ENCODE peak calls at places on chromosomes 6 and 20, in five cellular contexts. V is IMR-90; F is transverse colon; I is CD8-positive, alpha-beta T cell; Y is breast epithelium. M is an unnamed sample. For H3K9me3, the result is how much of the 10 kb centered on the place peaks cover.

GRCh38 chr20:33653900-33654596 is 8.1 kb upstream of the C20orf144 start:
- DNase-seq in V (no peak), F (peak), I (no peak), Y (peak), M (no peak)

GRCh38 chr20:47502801-47503239 is 1.1 kb downstream of the NCOA3 start:
- DNase-seq in V (peak), F (no peak), I (peak), Y (no peak), M (no peak)

GRCh38 chr6:106066984-106067383 is 19.2 kb upstream of the PRDM1 start:
- DNase-seq in V (peak), F (no peak), I (no peak), Y (no peak), M (no peak)

GRCh38 chr20:35329435-35330139 is 37.4 kb upstream of the FAM83C start:
- DNase-seq in V (peak), F (peak), I (peak), Y (no peak), M (no peak)

GRCh38 chr20:3751664-3752385 is 15.7 kb downstream of the ADISSP start:
- DNase-seq in V (no peak), F (peak), I (peak), Y (no peak), M (peak)

GRCh38 chr20:49187330-49188100 is 619 bp downstream of the STAU1 start:
- DNase-seq in V (no peak), F (peak), I (no peak), Y (no peak), M (no peak)

GRCh38 chr20:52482049-52482448 is 290.5 kb upstream of the ZFP64 start:
- DNase-seq in V (no peak), F (no peak), I (no peak), Y (no peak), M (no peak)

GRCh38 chr6:90286884-90287488 is 9.7 kb downstream of the BACH2 start:
- DNase-seq in V (peak), F (peak), I (peak), Y (no peak), M (peak)

GRCh38 chr20:10185741-10186558 is 32.7 kb upstream of the SNAP25 start:
- DNase-seq in V (no peak), F (no peak), I (no peak), Y (peak), M (no peak)

GRCh38 chr6:95865857-95866256 is 149.9 kb upstream of the FUT9 start:
- DNase-seq in V (no peak), F (no peak), I (no peak), Y (no peak), M (no peak)

GRCh38 chr6:152124432-152125074 is 317.1 kb downstream of the ESR1 start:
- DNase-seq in V (peak), F (no peak), I (no peak), Y (no peak), M (no peak)

GRCh38 chr6:125745281-125746018 is 4.0 kb upstream of the HEY2 start:
- DNase-seq in V (no peak), F (no peak), I (no peak), Y (no peak), M (no peak)

GRCh38 chr20:50278684-50279531 is 88.3 kb downstream of the CEBPB start:
- DNase-seq in V (no peak), F (peak), I (no peak), Y (no peak), M (no peak)

GRCh38 chr6:13406051-13406477 is 77.7 kb upstream of the TBC1D7 start:
- DNase-seq in V (no peak), F (no peak), I (no peak), Y (no peak), M (no peak)

GRCh38 chr6:21115111-21115510 is 478.4 kb upstream of the SOX4 start:
- DNase-seq in V (peak), F (no peak), I (no peak), Y (no peak), M (no peak)

GRCh38 chr6:147841749-147842148 is 333.3 kb downstream of the SAMD5 start:
- DNase-seq in V (no peak), F (no peak), I (no peak), Y (no peak), M (no peak)

GRCh38 chr6:110799181-110799580 is 16.1 kb downstream of the CDK19 start:
- DNase-seq in V (no peak), F (no peak), I (no peak), Y (no peak), M (no peak)

GRCh38 chr6:34705241-34705640 is 8.7 kb upstream of the ILRUN start:
- DNase-seq in V (peak), F (no peak), I (no peak), Y (no peak), M (no peak)

GRCh38 chr20:59772931-59773913 is 160.2 kb downstream of the SYCP2 start:
- DNase-seq in V (no peak), F (peak), I (no peak), Y (no peak), M (no peak)
- H3K9me3 ChIP-seq in V (under half), F (under half), I (under half), Y (under half), M (under half)

GRCh38 chr6:160002882-160003281 is 34.0 kb downstream of the IGF2R start:
- DNase-seq in V (no peak), F (no peak), I (no peak), Y (no peak), M (no peak)
- H3K9me3 ChIP-seq in V (under half), F (under half), I (under half), Y (under half), M (under half)

GRCh38 chr6:86619428-86619827 is 317.9 kb upstream of the HTR1E start:
- DNase-seq in V (no peak), F (no peak), I (no peak), Y (no peak), M (no peak)
- H3K9me3 ChIP-seq in V (under half), F (under half), I (under half), Y (under half), M (under half)

DNA sequence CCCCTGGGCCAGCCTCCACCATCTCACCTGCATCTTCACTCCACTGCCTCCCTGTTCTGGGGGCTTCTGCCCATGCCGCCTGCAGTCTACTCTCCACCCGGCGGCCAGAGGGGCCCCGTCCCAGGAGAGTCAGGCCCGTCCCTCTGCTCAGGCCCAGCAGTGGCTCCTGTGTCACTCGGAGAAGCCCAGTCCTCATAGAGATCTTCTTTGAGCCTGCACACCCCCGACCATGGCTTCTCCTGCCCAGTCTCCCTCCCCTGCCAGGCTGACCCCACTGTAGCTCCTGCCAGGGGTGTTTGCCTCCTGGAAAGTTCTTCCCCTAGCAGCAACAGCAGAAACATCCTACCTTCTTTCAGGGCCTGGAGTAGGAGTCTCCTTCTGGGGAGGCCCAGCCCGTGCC is 22.2 kb upstream of the NOL4L start:
- DNase-seq in V (no peak), F (no peak), I (no peak), Y (no peak), M (no peak)
- H3K9me3 ChIP-seq in V (under half), F (under half), I (under half), Y (under half), M (under half)

DNA sequence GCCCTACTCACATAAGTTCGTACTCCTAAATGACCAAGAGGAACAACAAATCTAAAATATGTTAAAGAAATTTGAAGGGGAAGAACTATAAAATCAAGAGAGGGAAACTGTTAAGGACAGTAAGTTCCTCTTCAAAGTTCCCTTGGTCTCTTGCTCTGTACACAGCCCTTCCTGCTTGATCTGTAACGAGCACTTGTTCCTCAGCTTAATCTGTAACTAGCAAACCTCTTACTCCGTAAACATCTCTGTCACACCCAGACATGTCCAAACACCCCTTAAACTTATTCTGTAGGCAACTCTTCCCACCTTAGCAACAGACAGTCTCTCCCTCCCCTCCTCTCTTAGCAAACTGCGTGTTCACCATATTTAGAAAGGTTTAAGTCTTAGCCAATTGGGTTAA is 29.9 kb downstream of the PLN start:
- DNase-seq in V (no peak), F (no peak), I (no peak), Y (no peak), M (no peak)
- H3K9me3 ChIP-seq in V (under half), F (under half), I (under half), Y (under half), M (half or more)

DNA sequence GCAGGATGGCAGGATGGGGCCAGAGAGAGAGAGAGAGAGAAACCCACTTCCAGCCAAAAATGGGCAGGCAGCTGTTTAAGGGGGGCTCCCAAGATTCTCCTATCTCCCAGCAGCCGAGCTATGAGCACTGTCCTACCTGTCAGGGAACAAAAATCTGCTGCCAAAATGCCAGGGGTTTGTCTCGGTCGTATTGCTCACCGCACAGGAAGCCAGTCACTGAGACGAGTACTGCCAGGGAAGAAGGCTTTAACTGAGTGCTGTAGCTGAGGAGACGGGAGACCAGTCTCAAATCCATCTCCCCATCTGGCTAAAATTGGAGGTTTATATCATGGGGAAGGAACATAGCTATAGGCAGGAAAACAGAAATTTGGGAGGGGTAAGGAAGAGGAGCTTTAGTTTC is 22.3 kb downstream of the GGTLC1 start:
- DNase-seq in V (no peak), F (no peak), I (no peak), Y (no peak), M (no peak)
- H3K9me3 ChIP-seq in V (under half), F (under half), I (under half), Y (under half), M (under half)

GRCh38 chr20:31363295-31363694 is 5.1 kb upstream of the DEFB118 start:
- DNase-seq in V (no peak), F (no peak), I (no peak), Y (no peak), M (no peak)

DNA sequence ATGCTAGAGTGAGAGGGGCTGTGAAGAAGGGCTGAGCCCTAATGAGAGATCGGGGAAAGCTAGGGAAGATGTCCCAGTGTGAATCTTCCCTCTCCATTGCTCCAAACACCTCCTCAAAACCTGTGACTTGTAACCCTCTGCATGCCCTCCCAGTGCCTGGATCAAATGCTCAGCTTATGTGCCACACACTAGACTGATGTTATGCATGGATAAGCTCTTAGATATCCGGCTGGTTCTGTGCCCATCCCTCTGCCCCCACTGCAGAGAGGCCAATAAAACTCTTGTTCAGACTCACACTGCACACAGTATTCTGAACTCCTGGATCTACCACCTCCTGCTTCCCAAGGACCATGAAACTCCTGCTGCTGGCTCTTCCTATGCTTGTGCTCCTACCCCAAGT is at the start of gene DEFB118:
- DNase-seq in V (no peak), F (no peak), I (no peak), Y (no peak), M (no peak)
- H3K9me3 ChIP-seq in V (under half), F (under half), I (under half), Y (under half), M (under half)

GRCh38 chr20:64184795-64185194 is 20.5 kb downstream of the MYT1 start:
- DNase-seq in V (no peak), F (no peak), I (no peak), Y (no peak), M (no peak)

GRCh38 chr20:64185276-64185900 is 21.1 kb downstream of the MYT1 start:
- DNase-seq in V (no peak), F (no peak), I (no peak), Y (no peak), M (no peak)

GRCh38 chr20:64188682-64189529 is 24.7 kb downstream of the MYT1 start:
- DNase-seq in V (peak), F (peak), I (no peak), Y (peak), M (no peak)

GRCh38 chr20:64188071-64188470 is 23.8 kb downstream of the MYT1 start:
- DNase-seq in V (no peak), F (no peak), I (no peak), Y (no peak), M (no peak)

GRCh38 chr20:64186071-64186598 is 21.9 kb downstream of the MYT1 start:
- DNase-seq in V (no peak), F (no peak), I (no peak), Y (no peak), M (no peak)
- H3K9me3 ChIP-seq in V (under half), F (under half), I (under half), Y (under half), M (under half)

GRCh38 chr6:27287751-27288135 is 24.3 kb downstream of the POM121L2 start:
- DNase-seq in V (no peak), F (no peak), I (no peak), Y (no peak), M (no peak)
- H3K9me3 ChIP-seq in V (under half), F (under half), I (under half), Y (under half), M (under half)

M was measured in CD4-positive, alpha-beta T cell.